ENCODE peak calls at places on chromosomes 7 and 10, in five cellular contexts. N is esophagus squamous epithelium, D is A549, Q is heart right ventricle, Y is heart left ventricle. H is an unnamed sample. For H3K4me1 and H3K9me3, the result is how much of the 10 kb centered on the place peaks cover.

GRCh38 chr7:158975526-158976467 is 119.4 kb downstream of the DYNC2I1 start:
- DNase-seq in Y (no peak), D (no peak), Q (no peak), N (no peak), H (no peak)

GRCh38 chr7:137547477-137547876 is 203.9 kb upstream of the PTN start:
- DNase-seq in Q (no peak), D (no peak), N (no peak), Y (no peak), H (no peak)

GRCh38 chr10:28396317-28396716 is 93.5 kb upstream of the MPP7 start:
- DNase-seq in N (no peak), Y (no peak), D (no peak), Q (no peak), H (no peak)

GRCh38 chr7:143490719-143491306 is 13.1 kb downstream of the TAS2R41 start:
- DNase-seq in D (no peak), N (no peak), Y (no peak), Q (no peak), H (no peak)

GRCh38 chr7:155792315-155792960 is 19.8 kb downstream of the SHH start:
- DNase-seq in Q (no peak), D (no peak), N (no peak), Y (no peak), H (no peak)

GRCh38 chr7:77351539-77352004 is 64.6 kb downstream of the GSAP start:
- DNase-seq in Y (peak), Q (peak), D (no peak), N (no peak), H (peak)

GRCh38 chr7:139731802-139732470 is 45.9 kb downstream of the HIPK2 start:
- DNase-seq in N (peak), Y (peak), D (peak), Q (peak), H (no peak)

GRCh38 chr7:14637968-14638367 is 264.6 kb downstream of the DGKB start:
- DNase-seq in Y (no peak), D (no peak), N (no peak), Q (no peak), H (no peak)

GRCh38 chr10:75208177-75208576 is 2.4 kb upstream of the VDAC2 start:
- DNase-seq in D (no peak), Q (no peak), N (no peak), Y (no peak), H (no peak)

GRCh38 chr7:131948434-131949053 is 392.1 kb upstream of the PODXL start:
- DNase-seq in D (peak), N (no peak), Y (peak), Q (no peak), H (no peak)

GRCh38 chr7:142568430-142569097 is 180.7 kb upstream of the PRSS1 start:
- DNase-seq in Q (no peak), D (peak), Y (no peak), N (no peak), H (no peak)

GRCh38 chr10:91185239-91185875 is 35.1 kb upstream of the PCGF5 start:
- DNase-seq in D (peak), Q (no peak), N (no peak), Y (no peak), H (no peak)

GRCh38 chr10:69482125-69482524 is 30.9 kb downstream of the TSPAN15 start:
- DNase-seq in Y (no peak), N (no peak), Q (no peak), D (no peak), H (no peak)

GRCh38 chr7:44967571-44968446 is 11.0 kb downstream of the MYO1G start:
- DNase-seq in Q (no peak), N (no peak), Y (no peak), D (peak), H (no peak)

GRCh38 chr10:127801302-127801701 is 64.3 kb downstream of the FOXI2 start:
- DNase-seq in N (no peak), D (no peak), Q (no peak), Y (no peak), H (no peak)

GRCh38 chr7:14850039-14850438 is 52.5 kb downstream of the DGKB start:
- DNase-seq in D (no peak), Q (no peak), N (no peak), Y (no peak), H (no peak)

GRCh38 chr7:71237945-71238344 is 106.0 kb downstream of the GALNT17 start:
- DNase-seq in D (no peak), N (no peak), Q (peak), Y (peak), H (no peak)

GRCh38 chr7:23065974-23066373 is 39.6 kb upstream of the KLHL7 start:
- DNase-seq in N (no peak), D (no peak), Q (no peak), Y (no peak), H (no peak)

GRCh38 chr7:6242561-6242960 is 29.9 kb downstream of the CYTH3 start:
- DNase-seq in Y (no peak), Q (no peak), N (no peak), D (no peak), H (no peak)

GRCh38 chr10:58322072-58322834 is 12.6 kb upstream of the UBE2D1 start:
- DNase-seq in N (no peak), D (no peak), Y (no peak), Q (no peak), H (peak)

GRCh38 chr7:24574365-24574764 is 1.1 kb downstream of the PALS2 start:
- DNase-seq in N (no peak), Q (no peak), D (no peak), Y (no peak), H (no peak)

GRCh38 chr7:12719141-12719919 is 31.9 kb downstream of the ARL4A start:
- DNase-seq in Y (no peak), Q (no peak), D (peak), N (no peak), H (no peak)

GRCh38 chr7:2638224-2638991 is 6.6 kb downstream of the TTYH3 start:
- DNase-seq in D (no peak), Q (peak), N (no peak), Y (peak), H (no peak)

GRCh38 chr7:85074-85945 is 107.1 kb upstream of the FAM20C start:
- DNase-seq in D (no peak), N (no peak), Y (no peak), Q (no peak), H (no peak)

GRCh38 chr10:29735628-29736324 is 101.0 kb upstream of the SVIL start:
- DNase-seq in N (peak), Q (peak), D (peak), Y (peak), H (peak)

GRCh38 chr10:29732918-29733317 is 98.1 kb upstream of the SVIL start:
- DNase-seq in N (no peak), Q (no peak), Y (no peak), D (no peak), H (no peak)

GRCh38 chr10:29733323-29733722 is 98.6 kb upstream of the SVIL start:
- DNase-seq in Y (no peak), D (no peak), Q (no peak), N (no peak), H (no peak)

GRCh38 chr10:29734980-29735627 is 100.3 kb upstream of the SVIL start:
- DNase-seq in D (peak), Y (peak), Q (peak), N (no peak), H (peak)

DNA sequence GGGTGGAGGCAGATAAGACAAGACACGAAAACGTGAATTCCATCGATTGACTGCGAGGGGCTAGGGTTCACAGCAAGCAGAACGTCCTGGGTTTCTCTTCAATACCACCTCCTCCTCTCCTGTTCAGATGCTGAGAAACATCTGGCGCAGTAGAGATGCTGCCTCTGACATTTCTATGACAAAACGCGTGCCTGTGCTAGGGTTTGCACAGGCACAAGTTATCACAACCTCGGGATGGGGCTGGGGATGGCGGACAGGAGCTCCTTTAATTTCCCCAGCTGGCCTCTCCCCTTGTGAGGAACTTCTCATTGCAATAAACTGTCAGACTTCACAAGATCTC is 99.8 kb upstream of the SVIL start:
- DNase-seq in D (no peak), N (no peak), Y (peak), Q (no peak), H (peak)
- H3K4me1 ChIP-seq in D (under half), N (half or more), Y (under half), Q (under half), H (under half)

GRCh38 chr7:32516551-32517082 is 21.3 kb downstream of the AVL9 start:
- DNase-seq in N (no peak), D (no peak), Q (no peak), Y (no peak), H (no peak)
- H3K9me3 ChIP-seq in N (under half), D (under half), Q (under half), Y (under half), H (under half)

DNA sequence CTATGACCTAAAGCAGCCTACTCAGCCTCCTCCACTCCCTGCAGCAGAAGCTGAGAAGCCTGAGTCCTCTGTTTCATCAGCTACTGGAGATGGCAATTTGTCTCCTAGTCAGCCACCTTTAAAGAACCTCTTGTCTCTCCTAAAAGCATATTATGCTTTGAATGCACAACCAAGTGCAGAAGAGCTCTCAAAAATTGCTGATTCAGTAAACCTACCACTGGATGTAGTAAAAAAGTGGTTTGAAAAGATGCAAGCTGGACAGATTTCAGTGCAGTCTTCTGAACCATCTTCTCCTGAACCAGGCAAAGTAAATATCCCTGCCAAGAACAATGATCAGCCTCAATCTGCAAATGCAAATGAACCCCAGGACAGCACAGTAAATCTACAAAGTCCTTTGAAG is 202.0 kb downstream of the ZEB1 start:
- DNase-seq in Q (no peak), N (no peak), Y (no peak), D (no peak), H (no peak)
- H3K4me1 ChIP-seq in Q (under half), N (under half), Y (under half), D (under half), H (under half)

GRCh38 chr10:30185916-30186315 is 126.5 kb upstream of the JCAD start:
- DNase-seq in Y (no peak), Q (no peak), D (no peak), N (no peak), H (no peak)
- H3K9me3 ChIP-seq in Y (under half), Q (under half), D (under half), N (under half), H (under half)

GRCh38 chr10:121524138-121524817 is 74.0 kb downstream of the FGFR2 start:
- DNase-seq in Y (no peak), D (no peak), N (no peak), Q (no peak), H (no peak)
- H3K4me1 ChIP-seq in Y (under half), D (under half), N (half or more), Q (under half), H (under half)

GRCh38 chr7:52995676-52996075 is 39.8 kb upstream of the POM121L12 start:
- DNase-seq in Q (no peak), N (no peak), Y (no peak), D (no peak), H (no peak)
- H3K9me3 ChIP-seq in Q (under half), N (under half), Y (under half), D (under half), H (under half)

H was measured in CD4-positive, CD25-positive, alpha-beta regulatory T cell.